ENCODE peak calls at places on chromosomes 1 and 21, in six cellular contexts. L is heart left ventricle, S is H1, J is lower leg skin, B is tibial artery, H is adrenal gland. O is an unnamed sample.

GRCh38 chr1:39671433-39671792 is 494 bp downstream of the NT5C1A start:
- DNase-seq in L (peak; percentile 82), S (no peak), J (no peak), B (peak; percentile 37), H (no peak), O (peak; percentile 40)

GRCh38 chr1:224783006-224783651 is 146.3 kb upstream of the DNAH14 start:
- DNase-seq in L (no peak), S (no peak), J (no peak), B (no peak), H (no peak), O (no peak)

GRCh38 chr1:232532901-232533300 is 97.0 kb downstream of the SIPA1L2 start:
- DNase-seq in L (no peak), S (no peak), J (no peak), B (no peak), H (no peak), O (no peak)

GRCh38 chr1:43981135-43981491 is 2.1 kb downstream of the B4GALT2 start:
- DNase-seq in L (no peak), S (no peak), J (no peak), B (no peak), H (no peak), O (no peak)

GRCh38 chr1:98991127-98992003 is 13.3 kb downstream of the PLPPR5 start:
- DNase-seq in L (no peak), S (no peak), J (no peak), B (no peak), H (no peak), O (no peak)

GRCh38 chr1:1540817-1541628 is 599 bp upstream of the TMEM240 start:
- DNase-seq in L (no peak), S (no peak), J (no peak), B (no peak), H (no peak), O (no peak)

GRCh38 chr1:175968486-175969182 is 225.2 kb upstream of the TNR start:
- DNase-seq in L (no peak), S (no peak), J (no peak), B (no peak), H (no peak), O (no peak)

GRCh38 chr1:211305044-211305443 is 21.6 kb upstream of the TRAF5 start:
- DNase-seq in L (no peak), S (no peak), J (no peak), B (no peak), H (peak; percentile 41), O (no peak)

GRCh38 chr1:246435421-246436041 is 71.5 kb downstream of the SMYD3 start:
- DNase-seq in L (no peak), S (no peak), J (no peak), B (no peak), H (no peak), O (no peak)

GRCh38 chr1:22131875-22132486 is 10.9 kb downstream of the WNT4 start:
- DNase-seq in L (no peak), S (peak; percentile 43), J (no peak), B (no peak), H (peak; percentile 62), O (peak; percentile 88)

GRCh38 chr1:8063298-8064068 is 37.4 kb upstream of the ERRFI1 start:
- DNase-seq in L (peak; percentile 22), S (no peak), J (no peak), B (no peak), H (no peak), O (no peak)

GRCh38 chr21:43193651-43194302 is 25.0 kb downstream of the CRYAA start:
- DNase-seq in L (peak; percentile 59), S (no peak), J (peak; percentile 86), B (no peak), H (peak; percentile 34), O (peak; percentile 34)

GRCh38 chr1:233689017-233689747 is 75.3 kb downstream of the KCNK1 start:
- DNase-seq in L (no peak), S (no peak), J (no peak), B (no peak), H (no peak), O (no peak)

GRCh38 chr1:45870500-45870899 is 67.1 kb downstream of the MAST2 start:
- DNase-seq in L (no peak), S (no peak), J (no peak), B (no peak), H (no peak), O (no peak)

GRCh38 chr1:183089025-183089639 is 65.9 kb downstream of the LAMC1 start:
- DNase-seq in L (no peak), S (no peak), J (no peak), B (no peak), H (no peak), O (no peak)

GRCh38 chr1:14945132-14946010 is 208.2 kb upstream of the TMEM51 start:
- DNase-seq in L (peak; percentile 61), S (no peak), J (peak; percentile 89), B (no peak), H (peak; percentile 68), O (peak; percentile 59)

GRCh38 chr1:200365897-200366426 is 43.9 kb downstream of the ZNF281 start:
- DNase-seq in L (no peak), S (no peak), J (no peak), B (no peak), H (no peak), O (no peak)

GRCh38 chr1:7334475-7335035 is 436.5 kb upstream of the VAMP3 start:
- DNase-seq in L (no peak), S (no peak), J (peak; percentile 68), B (no peak), H (no peak), O (no peak)

GRCh38 chr21:42103843-42104242 is 32.7 kb downstream of the UMODL1 start:
- DNase-seq in L (no peak), S (no peak), J (no peak), B (no peak), H (no peak), O (no peak)

GRCh38 chr21:27569091-27569490 is 602.2 kb upstream of the ADAMTS5 start:
- DNase-seq in L (no peak), S (no peak), J (no peak), B (no peak), H (no peak), O (no peak)

GRCh38 chr21:27570306-27570868 is 603.5 kb upstream of the ADAMTS5 start:
- DNase-seq in L (peak; percentile 69), S (no peak), J (peak; percentile 88), B (peak; percentile 69), H (peak; percentile 32), O (no peak)

GRCh38 chr21:27572681-27573080 is 605.8 kb upstream of the ADAMTS5 start:
- DNase-seq in L (no peak), S (no peak), J (no peak), B (no peak), H (no peak), O (no peak)

GRCh38 chr21:27569831-27570230 is 602.9 kb upstream of the ADAMTS5 start:
- DNase-seq in L (no peak), S (no peak), J (no peak), B (no peak), H (no peak), O (no peak)

GRCh38 chr21:27571706-27572105 is 604.8 kb upstream of the ADAMTS5 start:
- DNase-seq in L (no peak), S (no peak), J (no peak), B (no peak), H (no peak), O (no peak)
- H3K4me3 ChIP-seq in L (no peak overlapping the region), S (no peak overlapping the region), J (no peak overlapping the region), B (no peak overlapping the region), H (no peak overlapping the region), O (no peak overlapping the region)

GRCh38 chr21:39386899-39387298 is 38.0 kb upstream of the HMGN1 start:
- DNase-seq in L (no peak), S (no peak), J (peak; percentile 48), B (no peak), H (no peak), O (no peak)

GRCh38 chr21:39387461-39388037 is 38.7 kb upstream of the HMGN1 start:
- DNase-seq in L (peak; percentile 92), S (peak; percentile 91), J (peak; percentile 98), B (peak; percentile 88), H (peak; percentile 95), O (peak; percentile 93)

GRCh38 chr21:39385299-39386145 is 36.6 kb upstream of the HMGN1 start:
- DNase-seq in L (peak; percentile 81), S (no peak), J (peak; percentile 89), B (peak; percentile 51), H (peak; percentile 85), O (peak; percentile 88)

GRCh38 chr21:39384674-39385298 is 35.9 kb upstream of the HMGN1 start:
- DNase-seq in L (no peak), S (no peak), J (no peak), B (no peak), H (no peak), O (no peak)

GRCh38 chr21:39386194-39386593 is 37.3 kb upstream of the HMGN1 start:
- DNase-seq in L (no peak), S (no peak), J (no peak), B (no peak), H (peak; percentile 71), O (peak; percentile 80)
- H3K4me3 ChIP-seq in L (peak overlapping the region; percentile 55), S (no peak overlapping the region), J (peak overlapping the region; percentile 4), B (peak overlapping the region; percentile 42), H (no peak overlapping the region), O (no peak overlapping the region)

DNA sequence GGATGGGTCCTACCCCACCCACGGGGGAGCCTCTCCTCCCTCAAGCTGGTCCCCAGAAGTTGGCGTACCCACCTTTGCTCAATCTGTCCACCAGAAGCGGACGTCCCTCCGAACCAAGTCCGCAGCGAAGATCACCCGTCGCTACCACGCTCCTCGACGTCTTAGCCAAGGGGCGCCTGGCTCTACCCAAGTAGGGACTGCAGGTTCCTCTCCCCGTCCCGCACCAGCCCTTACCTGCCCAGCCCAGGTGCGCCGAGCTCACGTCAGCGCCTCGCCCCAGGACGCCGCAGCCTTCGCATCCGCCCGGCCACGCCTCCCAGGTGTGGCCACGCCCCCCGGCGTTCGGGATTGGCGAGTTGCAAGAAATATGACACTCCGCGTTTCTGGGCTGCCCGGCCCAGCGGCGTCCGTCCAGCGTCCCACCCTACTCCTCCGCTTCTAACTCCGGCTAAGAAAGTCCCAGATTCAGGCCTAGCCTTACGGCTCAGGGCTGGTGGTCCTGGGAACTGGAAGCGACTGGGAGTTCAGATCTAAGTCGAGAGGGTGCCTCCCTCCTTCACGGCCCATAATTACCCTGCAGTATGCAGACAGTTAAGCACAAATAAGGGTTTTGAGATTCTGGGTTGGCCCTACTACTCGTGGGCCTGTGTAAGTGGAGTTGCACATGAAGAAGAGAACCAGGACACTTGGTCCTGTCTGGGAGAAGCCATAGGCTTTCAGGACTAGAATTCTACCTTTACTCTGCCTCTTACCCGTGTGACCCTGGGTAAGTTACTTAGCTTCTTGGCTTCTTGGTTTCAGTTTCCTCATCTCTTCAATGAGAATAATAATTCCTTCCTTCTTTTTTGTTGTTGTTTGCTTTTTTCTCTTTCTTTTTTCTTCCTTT is at the start of gene IRF6:
- DNase-seq in L (peak; percentile 57), S (peak; percentile 93), J (peak; percentile 96), B (peak; percentile 82), H (peak; percentile 91), O (peak; percentile 96)
- H3K4me3 ChIP-seq in L (peak within 1 kb of the TSS; percentile 12), S (peak within 1 kb of the TSS; percentile 73), J (peak within 1 kb of the TSS; percentile 55), B (peak within 1 kb of the TSS; percentile 41), H (peak within 1 kb of the TSS; percentile 27), O (peak within 1 kb of the TSS; percentile 38)

DNA sequence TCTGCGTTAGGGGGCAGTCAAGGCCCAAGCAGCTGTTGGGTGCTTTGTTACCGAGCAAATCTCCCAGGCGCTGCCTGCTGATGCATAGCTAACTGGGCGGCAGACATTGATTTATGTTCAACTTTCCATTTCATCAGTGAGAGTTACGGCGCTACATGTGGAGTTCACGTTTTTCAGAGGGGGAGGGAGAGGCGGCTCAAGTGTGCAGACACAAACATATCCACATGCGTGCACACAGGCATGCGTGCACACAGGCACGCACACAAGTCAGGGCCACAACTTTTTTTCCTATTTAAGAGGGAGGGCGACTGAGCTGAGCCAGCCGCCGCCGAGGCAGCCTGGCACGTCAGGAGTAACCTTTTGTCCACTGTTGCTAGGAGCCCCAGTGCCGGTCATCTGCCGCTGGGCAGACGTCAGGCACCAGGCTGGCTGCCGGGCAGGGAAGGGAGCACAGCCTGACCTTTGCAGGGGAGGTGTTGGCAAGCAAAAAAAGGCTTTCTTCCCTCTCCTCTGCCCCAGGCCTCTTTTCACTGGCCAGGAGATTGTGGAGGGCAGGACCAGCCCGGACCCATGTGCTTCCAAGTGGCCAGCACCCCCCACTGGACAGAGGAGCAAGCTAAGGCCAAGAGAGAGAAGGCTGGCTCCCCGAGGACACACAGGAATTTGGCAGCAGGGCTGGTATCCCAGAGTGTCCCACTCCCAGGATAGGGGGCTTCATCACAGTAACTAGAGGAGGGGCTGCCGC is 73.3 kb downstream of the MRPL37 start:
- DNase-seq in L (peak; percentile 65), S (no peak), J (peak; percentile 92), B (peak; percentile 80), H (peak; percentile 92), O (peak; percentile 74)
- H3K4me3 ChIP-seq in L (peak overlapping the region; percentile 14), S (no peak overlapping the region), J (no peak overlapping the region), B (no peak overlapping the region), H (no peak overlapping the region), O (no peak overlapping the region)